ENCODE peak calls at places on chromosome 2, in eight cellular contexts. G, C, P, J, K, R, I and V are unnamed samples.

GRCh38 chr2:187497858-187498463 is 49.9 kb upstream of the CALCRL start:
- DNase-seq in G (no peak), C (no peak), P (no peak), J (peak; percentile 38), K (no peak), R (peak; percentile 11), I (no peak), V (no peak)

GRCh38 chr2:101900375-101900774 is 91.4 kb upstream of the IL1R2 start:
- DNase-seq in G (no peak), C (peak; percentile 42), P (peak; percentile 78), J (no peak), K (no peak), R (no peak), I (peak; percentile 77), V (no peak)

GRCh38 chr2:74199871-74200305 is 1.5 kb downstream of the MTHFD2 start:
- DNase-seq in G (no peak), C (peak; percentile 31), P (no peak), J (peak; percentile 55), K (no peak), R (peak; percentile 35), I (no peak), V (no peak)

GRCh38 chr2:197628043-197628500 is 47.3 kb downstream of the RFTN2 start:
- DNase-seq in G (no peak), C (no peak), P (no peak), J (peak; percentile 39), K (no peak), R (no peak), I (peak; percentile 77), V (peak; percentile 81)

GRCh38 chr2:42830922-42831574 is 38.7 kb upstream of the HAAO start:
- DNase-seq in G (no peak), C (no peak), P (no peak), J (no peak), K (peak; percentile 7), R (no peak), I (no peak), V (no peak)

GRCh38 chr2:134778372-134778771 is 59.6 kb upstream of the TMEM163 start:
- DNase-seq in G (no peak), C (no peak), P (no peak), J (no peak), K (no peak), R (no peak), I (no peak), V (no peak)

GRCh38 chr2:148957023-148957422 is 81.5 kb upstream of the LYPD6B start:
- DNase-seq in G (no peak), C (no peak), P (no peak), J (no peak), K (no peak), R (no peak), I (no peak), V (no peak)

GRCh38 chr2:196074631-196075030 is 6.0 kb upstream of the DNAH7 start:
- DNase-seq in G (no peak), C (no peak), P (no peak), J (no peak), K (no peak), R (no peak), I (no peak), V (no peak)

GRCh38 chr2:231296401-231296800 is 98.0 kb downstream of the ARMC9 start:
- DNase-seq in G (no peak), C (no peak), P (no peak), J (no peak), K (no peak), R (no peak), I (no peak), V (no peak)

GRCh38 chr2:100139114-100139513 is 3.3 kb downstream of the AFF3 start:
- DNase-seq in G (no peak), C (no peak), P (no peak), J (no peak), K (no peak), R (no peak), I (no peak), V (no peak)

GRCh38 chr2:28552045-28552823 is 56.4 kb downstream of the PLB1 start:
- DNase-seq in G (no peak), C (no peak), P (no peak), J (peak; percentile 39), K (no peak), R (no peak), I (no peak), V (no peak)

GRCh38 chr2:218383892-218384519 is 1.9 kb downstream of the SLC11A1 start:
- DNase-seq in G (no peak), C (no peak), P (no peak), J (no peak), K (no peak), R (no peak), I (no peak), V (no peak)

GRCh38 chr2:28270456-28271146 is 122.1 kb upstream of the FOSL2 start:
- DNase-seq in G (no peak), C (no peak), P (no peak), J (no peak), K (no peak), R (no peak), I (no peak), V (no peak)

GRCh38 chr2:230930928-230931555 is 6.0 kb upstream of the GPR55 start:
- DNase-seq in G (no peak), C (peak; percentile 0), P (no peak), J (no peak), K (no peak), R (no peak), I (no peak), V (no peak)

GRCh38 chr2:30681022-30681421 is 126.2 kb downstream of the CAPN13 start:
- DNase-seq in G (no peak), C (no peak), P (no peak), J (no peak), K (no peak), R (no peak), I (no peak), V (no peak)